ENCODE peak calls at places on chromosomes 12 and 14, in five cellular contexts. U is T-helper 2 cell, B is midbrain, M is nephron progenitor cell, T is left colon. Q is an unnamed sample.

GRCh38 chr14:68667313-68667791 is 125.5 kb downstream of the ZFP36L1 start:
- DNase-seq in U (no peak), M (no peak), T (peak), B (no peak), Q (no peak)

GRCh38 chr12:99450231-99450630 is 197.3 kb upstream of the GARIN6 start:
- DNase-seq in B (no peak), U (no peak), T (no peak), M (no peak), Q (no peak)

GRCh38 chr12:6608592-6609311 is 1.6 kb upstream of the CHD4 start:
- DNase-seq in M (no peak), T (peak), U (no peak), B (no peak), Q (peak)

GRCh38 chr12:50740307-50740706 is 23.6 kb upstream of the ATF1 start:
- DNase-seq in M (no peak), T (no peak), U (peak), B (no peak), Q (no peak)

GRCh38 chr12:38158428-38159091 is 158.0 kb upstream of the ALG10B start:
- DNase-seq in U (no peak), T (no peak), M (no peak), B (no peak), Q (no peak)

GRCh38 chr12:71684081-71684480 is 1.8 kb upstream of the TMEM19 start:
- DNase-seq in M (no peak), U (peak), B (peak), T (no peak), Q (no peak)

GRCh38 chr14:35534130-35534883 is at the start of gene INSM2:
- DNase-seq in B (no peak), T (no peak), U (peak), M (peak), Q (no peak)

GRCh38 chr12:113111247-113111646 is 24.3 kb downstream of the RASAL1 start:
- DNase-seq in T (no peak), M (no peak), U (no peak), B (no peak), Q (no peak)

GRCh38 chr12:124386661-124387509 is 92.0 kb downstream of the RFLNA start:
- DNase-seq in B (no peak), U (no peak), M (peak), T (no peak), Q (no peak)

GRCh38 chr12:65765436-65765813 is 58.9 kb upstream of the HMGA2 start:
- DNase-seq in T (no peak), M (no peak), U (no peak), B (no peak), Q (no peak)

GRCh38 chr12:46743471-46743870 is 82.3 kb downstream of the SLC38A4 start:
- DNase-seq in T (no peak), B (no peak), U (no peak), M (no peak), Q (no peak)

GRCh38 chr12:38771871-38772270 is 133.5 kb downstream of the CPNE8 start:
- DNase-seq in T (no peak), U (peak), B (no peak), M (no peak), Q (no peak)

GRCh38 chr12:6934110-6934509 is 6.4 kb downstream of the ATN1 start:
- DNase-seq in M (no peak), B (no peak), U (no peak), T (no peak), Q (no peak)

GRCh38 chr14:30496852-30497251 is 62.1 kb upstream of the G2E3 start:
- DNase-seq in B (no peak), T (no peak), M (no peak), U (no peak), Q (no peak)

Q was measured in cerebellar cortex.